ENCODE peak calls at places on chromosome 17, in seven cellular contexts. P is lung; O is PC-3; U is AML-193; X is stimulated activated CD4-positive, alpha-beta T cell treated with anti-CD3 and anti-CD28 coated beads, Interleukin-1b, Interleukin-23, amount 100 ng/mL, for 1 hour; A is AG04450; N is NCI-H2029. Z is an unnamed sample.

GRCh38 chr17:66751771-66752170 is 83.1 kb upstream of the CACNG5 start:
- DNase-seq in P (no peak), O (no peak), U (no peak), X (no peak), A (no peak), N (no peak), Z (no peak)

GRCh38 chr17:75406222-75406615 is 741 bp upstream of the GRB2 start:
- DNase-seq in P (no peak), O (peak), U (peak), X (no peak), A (no peak), N (no peak), Z (peak)

GRCh38 chr17:48738424-48738802 is 9.9 kb upstream of the HOXB13 start:
- DNase-seq in P (no peak), O (no peak), U (no peak), X (no peak), A (no peak), N (no peak), Z (peak)

GRCh38 chr17:66200685-66201092 is 8.8 kb upstream of the CEP112 start:
- DNase-seq in P (peak), O (peak), U (peak), X (peak), A (peak), N (peak), Z (peak)

GRCh38 chr17:29760279-29760721 is 137.6 kb upstream of the CORO6 start:
- DNase-seq in P (no peak), O (peak), U (peak), X (no peak), A (no peak), N (no peak), Z (no peak)

GRCh38 chr17:29698837-29699236 is 76.1 kb upstream of the CORO6 start:
- DNase-seq in P (no peak), O (no peak), U (no peak), X (no peak), A (no peak), N (no peak), Z (no peak)

GRCh38 chr17:79630120-79630519 is 19.3 kb upstream of the RBFOX3 start:
- DNase-seq in P (no peak), O (no peak), U (no peak), X (no peak), A (no peak), N (no peak), Z (peak)

GRCh38 chr17:41002814-41003213 is 3.1 kb upstream of the KRTAP3-2 start:
- DNase-seq in P (no peak), O (peak), U (no peak), X (no peak), A (no peak), N (no peak), Z (no peak)

GRCh38 chr17:73118876-73119485 is 26.5 kb upstream of the SLC39A11 start:
- DNase-seq in P (no peak), O (no peak), U (no peak), X (no peak), A (no peak), N (no peak), Z (no peak)

GRCh38 chr17:45745843-45746494 is 38.2 kb upstream of the CRHR1 start:
- DNase-seq in P (no peak), O (no peak), U (no peak), X (no peak), A (no peak), N (no peak), Z (peak)

GRCh38 chr17:41705271-41705991 is 6.7 kb upstream of the GAST start:
- DNase-seq in P (no peak), O (no peak), U (no peak), X (no peak), A (no peak), N (no peak), Z (peak)

GRCh38 chr17:27654136-27654535 is 23.1 kb downstream of the LGALS9 start:
- DNase-seq in P (no peak), O (no peak), U (no peak), X (no peak), A (no peak), N (no peak), Z (no peak)

GRCh38 chr17:19322129-19322505 is 40.4 kb downstream of the B9D1 start:
- DNase-seq in P (no peak), O (no peak), U (no peak), X (no peak), A (no peak), N (no peak), Z (no peak)

GRCh38 chr17:48604770-48605329 is at the start of gene HOXB6:
- DNase-seq in P (no peak), O (peak), U (peak), X (no peak), A (no peak), N (no peak), Z (no peak)

GRCh38 chr17:77492446-77493237 is 351.9 kb downstream of the SEC14L1 start:
- DNase-seq in P (no peak), O (no peak), U (no peak), X (no peak), A (no peak), N (no peak), Z (peak)

GRCh38 chr17:46191332-46192210 is 1.7 kb downstream of the KANSL1 start:
- DNase-seq in P (no peak), O (peak), U (peak), X (no peak), A (no peak), N (peak), Z (peak)

GRCh38 chr17:34641368-34641767 is 62.0 kb downstream of the TMEM132E start:
- DNase-seq in P (no peak), O (no peak), U (no peak), X (no peak), A (no peak), N (no peak), Z (no peak)

GRCh38 chr17:47275245-47275984 is 21.8 kb downstream of the ITGB3 start:
- DNase-seq in P (peak), O (peak), U (no peak), X (no peak), A (peak), N (peak), Z (peak)

GRCh38 chr17:40071720-40072480 is 9.1 kb downstream of the THRA start:
- DNase-seq in P (peak), O (no peak), U (peak), X (no peak), A (no peak), N (peak), Z (peak)

GRCh38 chr17:5837055-5837491 is 233.1 kb upstream of the WSCD1 start:
- DNase-seq in P (no peak), O (peak), U (no peak), X (no peak), A (peak), N (no peak), Z (no peak)